ENCODE peak calls at places on chromosome 1, in four cellular contexts. J, W, F and L are unnamed samples.

GRCh38 chr1:247111259-247111635 is 7.1 kb upstream of the ZNF669 start:
- DNase-seq in J (no peak), W (no peak), F (peak), L (no peak)

GRCh38 chr1:29410476-29410875 is 174.2 kb downstream of the PTPRU start:
- DNase-seq in J (no peak), W (no peak), F (no peak), L (no peak)

GRCh38 chr1:208203127-208203847 is 40.9 kb downstream of the PLXNA2 start:
- DNase-seq in J (no peak), W (peak), F (no peak), L (no peak)

GRCh38 chr1:32250893-32251716 is at the start of gene LCK:
- DNase-seq in J (no peak), W (no peak), F (no peak), L (no peak)

GRCh38 chr1:24098102-24098501 is 13.8 kb downstream of the MYOM3 start:
- DNase-seq in J (no peak), W (no peak), F (no peak), L (no peak)

GRCh38 chr1:241598234-241598633 is 41.9 kb downstream of the CHML start:
- DNase-seq in J (no peak), W (no peak), F (no peak), L (no peak)

GRCh38 chr1:108584320-108584968 is 24.5 kb downstream of the EEIG2 start:
- DNase-seq in J (no peak), W (no peak), F (no peak), L (no peak)

GRCh38 chr1:83834621-83835264 is 164.2 kb downstream of the TTLL7 start:
- DNase-seq in J (no peak), W (no peak), F (no peak), L (no peak)

GRCh38 chr1:193680247-193680923 is 494.0 kb upstream of the B3GALT2 start:
- DNase-seq in J (no peak), W (no peak), F (no peak), L (no peak)

GRCh38 chr1:60068393-60069045 is 5.1 kb downstream of the C1orf87 start:
- DNase-seq in J (no peak), W (no peak), F (no peak), L (no peak)

GRCh38 chr1:86998727-86999126 is 84.3 kb downstream of the HS2ST1 start:
- DNase-seq in J (no peak), W (no peak), F (no peak), L (no peak)

GRCh38 chr1:17109897-17110554 is 9.2 kb downstream of the PADI2 start:
- DNase-seq in J (no peak), W (no peak), F (no peak), L (no peak)

GRCh38 chr1:159058751-159059150 is 17.8 kb downstream of the AIM2 start:
- DNase-seq in J (no peak), W (no peak), F (no peak), L (no peak)

GRCh38 chr1:105664495-105664894 is 1392.0 kb upstream of the PRMT6 start:
- DNase-seq in J (no peak), W (no peak), F (no peak), L (no peak)

GRCh38 chr1:243549791-243550190 is 293.9 kb downstream of the SDCCAG8 start:
- DNase-seq in J (no peak), W (no peak), F (no peak), L (no peak)

GRCh38 chr1:203338335-203339036 is 12.4 kb downstream of the FMOD start:
- DNase-seq in J (no peak), W (peak), F (peak), L (peak)

GRCh38 chr1:115090547-115090946 is 1.2 kb upstream of the TSPAN2 start:
- DNase-seq in J (no peak), W (no peak), F (no peak), L (peak)

GRCh38 chr1:19941121-19941520 is 17.7 kb upstream of the PLA2G2E start:
- DNase-seq in J (no peak), W (no peak), F (no peak), L (no peak)

GRCh38 chr1:77438239-77438913 is 156.6 kb downstream of the AK5 start:
- DNase-seq in J (no peak), W (peak), F (no peak), L (no peak)

GRCh38 chr1:12598914-12599463 is 19.0 kb downstream of the DHRS3 start:
- DNase-seq in J (no peak), W (no peak), F (no peak), L (no peak)

GRCh38 chr1:33143181-33143580 is 38.7 kb downstream of the TRIM62 start:
- DNase-seq in J (no peak), W (no peak), F (no peak), L (no peak)

GRCh38 chr1:154833841-154834240 is 36.2 kb downstream of the KCNN3 start:
- DNase-seq in J (no peak), W (no peak), F (no peak), L (no peak)

GRCh38 chr1:11174271-11174942 is 14.7 kb upstream of the ANGPTL7 start:
- DNase-seq in J (no peak), W (no peak), F (no peak), L (no peak)

GRCh38 chr1:15260418-15261154 is 13.6 kb downstream of the FHAD1 start:
- DNase-seq in J (peak), W (no peak), F (peak), L (no peak)

GRCh38 chr1:26200413-26200812 is 10.0 kb downstream of the CATSPER4 start:
- DNase-seq in J (no peak), W (no peak), F (peak), L (no peak)

GRCh38 chr1:158249646-158250045 is 4.6 kb upstream of the CD1A start:
- DNase-seq in J (no peak), W (no peak), F (no peak), L (no peak)

GRCh38 chr1:79079770-79080169 is 73.2 kb upstream of the ADGRL4 start:
- DNase-seq in J (no peak), W (no peak), F (no peak), L (no peak)

GRCh38 chr1:40030528-40031135 is 9.9 kb upstream of the CAP1 start:
- DNase-seq in J (no peak), W (no peak), F (no peak), L (no peak)

GRCh38 chr1:178645826-178646200 is 79.2 kb upstream of the RALGPS2 start:
- DNase-seq in J (no peak), W (no peak), F (no peak), L (no peak)

GRCh38 chr1:21782868-21783678 is at the start of gene USP48:
- DNase-seq in J (peak), W (peak), F (peak), L (peak)
- TF ChIP-seq POLR2AphosphoS5 in J (peak), W (peak), F (peak), L (peak)

GRCh38 chr1:7221823-7222462 is 436.7 kb downstream of the CAMTA1 start:
- DNase-seq in J (no peak), W (no peak), F (no peak), L (no peak)

GRCh38 chr1:7220712-7221252 is 435.5 kb downstream of the CAMTA1 start:
- DNase-seq in J (no peak), W (no peak), F (no peak), L (no peak)

GRCh38 chr1:7222616-7223015 is 437.4 kb downstream of the CAMTA1 start:
- DNase-seq in J (no peak), W (no peak), F (no peak), L (no peak)

GRCh38 chr1:7218210-7218832 is 433.1 kb downstream of the CAMTA1 start:
- DNase-seq in J (no peak), W (no peak), F (peak), L (no peak)

DNA sequence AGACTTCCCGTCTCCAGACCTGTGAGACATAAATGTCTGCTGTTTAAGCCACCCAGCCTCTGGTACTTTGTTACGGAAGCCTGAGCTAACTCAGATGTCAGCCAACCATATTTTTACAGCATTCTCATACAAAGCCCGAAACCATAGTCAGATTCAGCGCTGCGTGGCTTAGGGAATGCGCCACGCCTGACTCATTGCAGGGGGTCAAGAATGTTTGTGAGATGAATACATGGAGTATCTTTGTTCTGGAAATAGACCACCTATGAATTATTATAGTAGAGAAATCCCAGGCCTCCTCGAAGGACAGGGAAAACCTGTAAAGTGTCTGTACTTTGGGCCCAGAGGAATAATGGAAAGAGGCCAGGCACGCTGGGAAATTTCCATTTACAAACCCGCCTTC is 434.8 kb downstream of the CAMTA1 start:
- DNase-seq in J (no peak), W (no peak), F (no peak), L (no peak)
- H3K27ac ChIP-seq in J (no peak), W (no peak), F (no peak), L (peak)

GRCh38 chr1:9717193-9718005 is 65.9 kb downstream of the PIK3CD start:
- DNase-seq in J (peak), W (peak), F (peak), L (peak)

GRCh38 chr1:9716404-9717192 is 65.1 kb downstream of the PIK3CD start:
- DNase-seq in J (no peak), W (no peak), F (no peak), L (no peak)

GRCh38 chr1:9718006-9718680 is 66.6 kb downstream of the PIK3CD start:
- DNase-seq in J (no peak), W (no peak), F (no peak), L (no peak)

GRCh38 chr1:9714257-9714718 is 62.8 kb downstream of the PIK3CD start:
- DNase-seq in J (no peak), W (no peak), F (peak), L (no peak)

GRCh38 chr1:9715536-9716226 is 64.2 kb downstream of the PIK3CD start:
- DNase-seq in J (no peak), W (no peak), F (no peak), L (no peak)
- TF ChIP-seq POLR2AphosphoS5 in J (no peak), W (no peak), F (no peak), L (no peak)

DNA sequence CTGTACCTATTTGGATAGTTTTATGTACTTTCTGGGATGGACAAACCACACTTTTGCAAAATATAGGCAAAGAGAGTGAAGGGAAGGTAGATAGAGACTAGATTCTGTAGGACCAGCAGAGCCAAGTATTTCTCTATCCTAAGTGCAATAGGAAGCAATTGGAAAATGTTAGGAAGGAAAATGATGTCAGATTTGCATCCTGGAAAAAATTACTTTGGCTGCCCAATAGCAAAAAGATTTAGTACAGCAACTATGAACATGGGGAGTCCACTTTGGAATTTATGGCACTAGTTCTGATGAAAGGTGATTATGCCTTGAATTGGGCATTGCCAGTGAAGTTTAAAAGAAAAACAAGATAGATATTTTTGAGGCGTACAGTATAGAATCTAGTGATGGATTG is 50.7 kb upstream of the CACYBP start:
- DNase-seq in J (no peak), W (no peak), F (no peak), L (no peak)
- H3K27ac ChIP-seq in J (no peak), W (no peak), F (no peak), L (no peak)